ENCODE peak calls at places on chromosomes 7 and 10, in eight cellular contexts. C, L, H, W, E, A, V and G are unnamed samples.

GRCh38 chr7:21142081-21142480 is 285.8 kb upstream of the SP4 start:
- DNase-seq in V (no peak), A (no peak), L (no peak), H (no peak), C (no peak), E (peak), W (no peak), G (no peak)

GRCh38 chr10:1120761-1121160 is 64.6 kb downstream of the WDR37 start:
- DNase-seq in L (peak), V (no peak), H (peak), C (no peak), A (no peak), E (no peak), W (no peak), G (no peak)

GRCh38 chr10:3538291-3538849 is 246.6 kb downstream of the KLF6 start:
- DNase-seq in A (no peak), H (no peak), E (peak), V (no peak), W (no peak), C (no peak), L (no peak), G (no peak)

GRCh38 chr10:102113956-102114857 is 6.0 kb downstream of the LDB1 start:
- DNase-seq in A (peak), H (peak), W (peak), C (no peak), L (peak), E (peak), V (peak), G (no peak)

GRCh38 chr10:8051109-8051781 is 3.2 kb upstream of the GATA3 start:
- DNase-seq in V (no peak), A (peak), E (no peak), H (no peak), W (peak), C (no peak), L (peak), G (no peak)

GRCh38 chr10:11553773-11554381 is 57.6 kb downstream of the USP6NL start:
- DNase-seq in L (no peak), A (no peak), E (no peak), C (no peak), V (peak), H (no peak), W (no peak), G (no peak)

GRCh38 chr10:24119919-24120318 is 89.0 kb upstream of the KIAA1217 start:
- DNase-seq in L (no peak), W (peak), C (no peak), H (no peak), A (no peak), V (no peak), E (no peak), G (no peak)

GRCh38 chr7:5406957-5407930 is 16.4 kb downstream of the TNRC18 start:
- DNase-seq in H (no peak), E (no peak), V (no peak), W (no peak), C (no peak), A (no peak), L (no peak), G (no peak)

GRCh38 chr7:138755831-138756590 is 41.8 kb upstream of the TMEM213 start:
- DNase-seq in E (peak), L (no peak), V (no peak), C (no peak), W (no peak), A (no peak), H (no peak), G (no peak)

GRCh38 chr10:77179015-77179695 is 458.5 kb downstream of the KCNMA1 start:
- DNase-seq in E (no peak), H (peak), L (no peak), W (no peak), A (no peak), V (no peak), C (no peak), G (no peak)

GRCh38 chr7:11437987-11438386 is 394.0 kb downstream of the THSD7A start:
- DNase-seq in V (no peak), W (no peak), C (no peak), A (no peak), L (no peak), E (peak), H (no peak), G (no peak)

GRCh38 chr7:5344342-5344741 is 61.6 kb downstream of the SLC29A4 start:
- DNase-seq in A (no peak), C (no peak), W (no peak), V (no peak), H (no peak), L (no peak), E (no peak), G (no peak)

GRCh38 chr10:31771345-31771831 is 157.2 kb downstream of the ARHGAP12 start:
- DNase-seq in W (no peak), E (no peak), H (peak), V (no peak), L (no peak), A (no peak), C (no peak), G (no peak)

GRCh38 chr7:18395868-18396267 is 99.7 kb upstream of the HDAC9 start:
- DNase-seq in H (no peak), C (no peak), V (no peak), L (no peak), A (no peak), W (no peak), E (no peak), G (no peak)

GRCh38 chr10:80154978-80155695 is 22.6 kb downstream of the PLAC9 start:
- DNase-seq in L (no peak), W (no peak), E (no peak), A (no peak), V (no peak), H (no peak), C (no peak), G (no peak)

GRCh38 chr10:97743169-97743945 is 6.4 kb downstream of the ZFYVE27 start:
- DNase-seq in H (no peak), C (no peak), L (no peak), E (no peak), W (no peak), A (no peak), V (no peak), G (no peak)

GRCh38 chr7:16411391-16411790 is 9.9 kb downstream of the CRPPA start:
- DNase-seq in W (no peak), H (no peak), C (no peak), E (no peak), V (no peak), L (no peak), A (no peak), G (no peak)

GRCh38 chr7:129569811-129570215 is 41.7 kb upstream of the NRF1 start:
- DNase-seq in C (no peak), L (no peak), W (no peak), H (no peak), A (no peak), V (no peak), E (peak), G (no peak)

GRCh38 chr10:114541081-114541833 is 116.8 kb downstream of the ABLIM1 start:
- DNase-seq in E (no peak), W (no peak), C (peak), L (peak), A (peak), H (peak), V (no peak), G (no peak)

GRCh38 chr10:109914966-109915365 is 8.3 kb downstream of the XPNPEP1 start:
- DNase-seq in C (peak), V (no peak), A (no peak), H (no peak), L (no peak), W (no peak), E (peak), G (no peak)

GRCh38 chr7:30119890-30120577 is 14.8 kb upstream of the MTURN start:
- DNase-seq in L (no peak), H (no peak), E (no peak), V (no peak), C (no peak), W (no peak), A (no peak), G (no peak)

GRCh38 chr10:110460111-110460809 is 37.4 kb upstream of the DUSP5 start:
- DNase-seq in C (no peak), L (peak), H (peak), E (peak), V (no peak), A (peak), W (peak), G (no peak)

GRCh38 chr10:92691042-92691590 is 1.4 kb downstream of the HHEX start:
- DNase-seq in A (no peak), E (no peak), C (no peak), W (no peak), L (peak), H (no peak), V (no peak), G (no peak)

GRCh38 chr7:130092598-130092997 is 22.3 kb downstream of the KLHDC10 start:
- DNase-seq in W (no peak), V (no peak), L (no peak), A (no peak), H (no peak), C (no peak), E (no peak), G (no peak)

GRCh38 chr10:46287846-46288480 is 1.2 kb downstream of the ANTXRL start:
- DNase-seq in W (no peak), H (no peak), C (no peak), A (peak), E (no peak), V (no peak), L (peak), G (peak)

GRCh38 chr7:1692500-1693418 is 22.7 kb downstream of the ELFN1 start:
- DNase-seq in C (no peak), E (no peak), H (no peak), A (no peak), V (peak), W (peak), L (peak), G (peak)

GRCh38 chr10:71596759-71597158 is 122.8 kb downstream of the C10orf105 start:
- DNase-seq in A (no peak), C (no peak), L (no peak), W (no peak), H (no peak), V (no peak), E (no peak), G (no peak)

GRCh38 chr7:128020161-128020560 is 11.1 kb downstream of the LRRC4 start:
- DNase-seq in E (peak), A (no peak), W (peak), H (no peak), C (no peak), V (no peak), L (no peak), G (no peak)

GRCh38 chr10:24842856-24843255 is 109.5 kb downstream of the PRTFDC1 start:
- DNase-seq in A (no peak), L (no peak), H (no peak), C (no peak), E (no peak), V (no peak), W (no peak), G (no peak)

GRCh38 chr7:149422914-149423285 is 38.0 kb downstream of the ZNF777 start:
- DNase-seq in V (peak), A (peak), L (no peak), H (peak), C (peak), E (peak), W (no peak), G (no peak)